ENCODE peak calls at places on chromosome 15, in nine cellular contexts. A is endothelial cell of umbilical vein, G is omental fat pad, W is fibroblast of the aortic adventitia, U is mammary epithelial cell, J is IMR-90, H is bronchial epithelial cell, F is GM10248, E is choroid plexus epithelial cell. Z is an unnamed sample.
A peak's percentile ranks its signal among the peaks of the same experiment; 100 is the strongest.

GRCh38 chr15:93477188-93477587 is 388.2 kb upstream of the RGMA start:
- DNase-seq in A (no peak), G (no peak), W (no peak), U (no peak), J (no peak), H (no peak), F (no peak), E (no peak), Z (no peak)

GRCh38 chr15:81575436-81576123 is 201.6 kb upstream of the TMC3 start:
- DNase-seq in A (peak; percentile 93), G (no peak), W (no peak), U (peak; percentile 44), J (peak; percentile 1), H (peak; percentile 72), F (no peak), E (peak; percentile 42), Z (no peak)

GRCh38 chr15:80483656-80484055 is 79.5 kb downstream of the ARNT2 start:
- DNase-seq in A (no peak), G (no peak), W (no peak), U (no peak), J (peak; percentile 37), H (no peak), F (no peak), E (peak; percentile 83), Z (no peak)

GRCh38 chr15:62649793-62650420 is 392.6 kb upstream of the TPM1 start:
- DNase-seq in A (no peak), G (no peak), W (peak; percentile 44), U (peak; percentile 12), J (peak; percentile 58), H (no peak), F (peak; percentile 58), E (peak; percentile 41), Z (no peak)

GRCh38 chr15:68315495-68316007 is 38.0 kb downstream of the FEM1B start:
- DNase-seq in A (peak; percentile 86), G (peak; percentile 16), W (peak; percentile 36), U (no peak), J (peak; percentile 12), H (no peak), F (no peak), E (peak; percentile 68), Z (no peak)

GRCh38 chr15:100683434-100683833 is 81.0 kb downstream of the ASB7 start:
- DNase-seq in A (no peak), G (no peak), W (no peak), U (no peak), J (no peak), H (no peak), F (no peak), E (peak; percentile 36), Z (no peak)

GRCh38 chr15:41848595-41848994 is 9.9 kb downstream of the PLA2G4B start:
- DNase-seq in A (no peak), G (no peak), W (no peak), U (no peak), J (peak; percentile 65), H (no peak), F (no peak), E (no peak), Z (no peak)

GRCh38 chr15:97672586-97672985 is 287.9 kb upstream of the ARRDC4 start:
- DNase-seq in A (no peak), G (no peak), W (no peak), U (no peak), J (no peak), H (no peak), F (no peak), E (no peak), Z (no peak)

GRCh38 chr15:45333550-45333949 is 44.8 kb downstream of the GATM start:
- DNase-seq in A (no peak), G (no peak), W (peak; percentile 4), U (peak; percentile 2), J (peak; percentile 17), H (no peak), F (no peak), E (peak; percentile 27), Z (peak; percentile 9)

GRCh38 chr15:78170848-78171773 is 21.9 kb downstream of the IDH3A start:
- DNase-seq in A (no peak), G (no peak), W (no peak), U (no peak), J (no peak), H (no peak), F (peak; percentile 64), E (no peak), Z (no peak)

GRCh38 chr15:85100186-85100937 is 118.7 kb downstream of the PDE8A start:
- DNase-seq in A (no peak), G (no peak), W (no peak), U (no peak), J (peak; percentile 8), H (no peak), F (no peak), E (peak; percentile 26), Z (no peak)

GRCh38 chr15:101540480-101541239 is 51.2 kb upstream of the PCSK6 start:
- DNase-seq in A (no peak), G (no peak), W (no peak), U (no peak), J (no peak), H (no peak), F (no peak), E (no peak), Z (no peak)

GRCh38 chr15:27059610-27060202 is 88.7 kb downstream of the GABRG3 start:
- DNase-seq in A (no peak), G (no peak), W (peak; percentile 15), U (no peak), J (peak; percentile 11), H (peak; percentile 17), F (peak; percentile 30), E (peak; percentile 35), Z (peak; percentile 12)

GRCh38 chr15:89320200-89320599 is 14.4 kb downstream of the POLG start:
- DNase-seq in A (no peak), G (no peak), W (no peak), U (no peak), J (no peak), H (no peak), F (no peak), E (no peak), Z (no peak)

GRCh38 chr15:52383100-52383588 is 87.5 kb upstream of the MYO5C start:
- DNase-seq in A (peak; percentile 52), G (no peak), W (peak; percentile 16), U (no peak), J (peak; percentile 45), H (peak; percentile 6), F (peak; percentile 37), E (no peak), Z (no peak)

GRCh38 chr15:76032046-76032445 is 19.8 kb upstream of the NRG4 start:
- DNase-seq in A (no peak), G (no peak), W (no peak), U (no peak), J (no peak), H (no peak), F (no peak), E (no peak), Z (no peak)

GRCh38 chr15:66993090-66993489 is 72.3 kb upstream of the SMAD3 start:
- DNase-seq in A (no peak), G (no peak), W (no peak), U (no peak), J (no peak), H (no peak), F (no peak), E (no peak), Z (no peak)

GRCh38 chr15:92104069-92104468 is 250.6 kb downstream of the SLCO3A1 start:
- DNase-seq in A (no peak), G (no peak), W (no peak), U (no peak), J (no peak), H (no peak), F (no peak), E (no peak), Z (no peak)

GRCh38 chr15:92117301-92117731 is 263.8 kb downstream of the SLCO3A1 start:
- DNase-seq in A (no peak), G (no peak), W (peak; percentile 81), U (no peak), J (no peak), H (no peak), F (no peak), E (no peak), Z (no peak)

GRCh38 chr15:90463381-90463780 is 66.3 kb upstream of the CRTC3 start:
- DNase-seq in A (peak; percentile 93), G (no peak), W (peak; percentile 90), U (peak; percentile 64), J (peak; percentile 76), H (peak; percentile 60), F (peak; percentile 52), E (peak; percentile 68), Z (peak; percentile 82)
- TF ChIP-seq CTCF in A (no peak), G (no peak), W (peak; percentile 20), U (no peak), J (no peak), H (no peak), F (no peak), E (no peak), Z (no peak)

GRCh38 chr15:21261965-21262850 is 178.1 kb downstream of the POTEB3 start:
- DNase-seq in A (no peak), G (peak; percentile 27), W (no peak), U (peak; percentile 2), J (no peak), H (no peak), F (peak; percentile 13), E (no peak), Z (no peak)
- TF ChIP-seq CTCF in A (no peak), G (no peak), W (no peak), U (no peak), J (no peak), H (no peak), F (no peak), E (no peak), Z (no peak)

DNA sequence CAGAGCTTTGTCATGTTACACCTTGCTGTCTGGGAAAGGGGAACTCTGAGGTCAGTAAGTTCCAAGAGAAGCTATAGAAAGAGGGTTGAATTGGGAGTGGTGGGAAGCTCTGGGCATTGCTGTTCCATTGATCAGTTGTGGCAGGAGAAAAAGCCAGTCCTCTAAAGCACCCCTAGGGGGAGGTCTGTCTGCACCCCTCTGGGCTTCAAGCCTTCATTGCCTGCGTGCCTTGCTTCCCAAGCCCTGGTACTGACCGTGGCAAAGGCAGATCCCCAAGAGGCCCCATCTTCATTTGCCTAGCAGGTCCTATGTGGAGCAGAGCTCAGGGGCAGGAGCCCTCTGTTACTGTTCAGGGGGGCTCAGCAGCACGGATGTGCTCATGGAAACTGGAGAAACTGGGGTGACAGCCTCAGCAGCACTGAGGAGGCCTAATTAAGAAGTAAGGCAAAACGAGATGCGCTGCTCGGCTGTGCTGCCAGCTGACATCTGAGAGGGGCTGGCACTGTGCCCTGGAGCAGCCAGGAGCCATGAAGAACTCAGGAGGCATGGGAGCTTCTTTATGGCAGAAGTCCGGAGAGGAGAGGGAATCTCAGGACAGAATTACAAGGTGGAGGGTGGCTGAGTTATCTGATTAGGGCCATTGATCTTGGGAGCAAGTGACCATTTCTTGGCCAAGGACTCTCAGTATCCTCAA is 270.9 kb downstream of the RPLP1 start:
- DNase-seq in A (no peak), G (no peak), W (no peak), U (no peak), J (no peak), H (no peak), F (no peak), E (no peak), Z (no peak)
- TF ChIP-seq CTCF in A (no peak), G (no peak), W (peak; percentile 25), U (no peak), J (no peak), H (no peak), F (no peak), E (peak; percentile 46), Z (peak; percentile 42)

GRCh38 chr15:65286704-65287514 is at the start of gene PARP16:
- DNase-seq in A (peak; percentile 85), G (peak; percentile 47), W (peak; percentile 62), U (peak; percentile 83), J (peak; percentile 72), H (peak; percentile 70), F (peak; percentile 92), E (peak; percentile 83), Z (peak; percentile 71)
- TF ChIP-seq CTCF in A (no peak), G (no peak), W (peak; percentile 38), U (peak; percentile 34), J (peak; percentile 42), H (peak; percentile 48), F (peak; percentile 60), E (peak; percentile 43), Z (peak; percentile 71)